ENCODE peak calls at places on chromosomes 5 and 9, in five cellular contexts. M is gastrocnemius medialis; R is DND-41; S is H1; T is CD8-positive, alpha-beta T cell. Y is an unnamed sample.

GRCh38 chr9:135010921-135011320 is 76.5 kb upstream of the OLFM1 start:
- DNase-seq in M (no peak), R (no peak), S (no peak), T (no peak), Y (no peak)

GRCh38 chr9:20236676-20237075 is 385.6 kb downstream of the MLLT3 start:
- DNase-seq in M (no peak), R (no peak), S (no peak), T (no peak), Y (no peak)

GRCh38 chr9:133306242-133307194 is 29.5 kb downstream of the SURF6 start:
- DNase-seq in M (no peak), R (no peak), S (no peak), T (no peak), Y (no peak)

GRCh38 chr5:10501554-10502075 is 59.9 kb downstream of the ROPN1L start:
- DNase-seq in M (no peak), R (no peak), S (no peak), T (no peak), Y (no peak)

GRCh38 chr5:151780348-151780747 is 8.6 kb downstream of the G3BP1 start:
- DNase-seq in M (no peak), R (no peak), S (no peak), T (no peak), Y (no peak)

GRCh38 chr5:13985736-13986418 is 41.4 kb upstream of the DNAH5 start:
- DNase-seq in M (no peak), R (no peak), S (no peak), T (no peak), Y (no peak)

GRCh38 chr5:103896593-103896992 is 334.0 kb upstream of the NUDT12 start:
- DNase-seq in M (no peak), R (no peak), S (no peak), T (no peak), Y (no peak)

GRCh38 chr5:124702442-124703024 is 43.9 kb downstream of the ZNF608 start:
- DNase-seq in M (no peak), R (no peak), S (no peak), T (no peak), Y (no peak)

GRCh38 chr9:69604568-69605219 is 67.5 kb downstream of the APBA1 start:
- DNase-seq in M (no peak), R (no peak), S (no peak), T (no peak), Y (no peak)

GRCh38 chr5:180100621-180101450 is 29.3 kb upstream of the RNF130 start:
- DNase-seq in M (no peak), R (no peak), S (no peak), T (no peak), Y (no peak)

GRCh38 chr9:108880917-108881316 is 18.9 kb downstream of the ACTL7A start:
- DNase-seq in M (no peak), R (no peak), S (no peak), T (no peak), Y (no peak)
- TF ChIP-seq CTCF in M (no peak), R (no peak), S (no peak), T (no peak), Y (no peak)

DNA sequence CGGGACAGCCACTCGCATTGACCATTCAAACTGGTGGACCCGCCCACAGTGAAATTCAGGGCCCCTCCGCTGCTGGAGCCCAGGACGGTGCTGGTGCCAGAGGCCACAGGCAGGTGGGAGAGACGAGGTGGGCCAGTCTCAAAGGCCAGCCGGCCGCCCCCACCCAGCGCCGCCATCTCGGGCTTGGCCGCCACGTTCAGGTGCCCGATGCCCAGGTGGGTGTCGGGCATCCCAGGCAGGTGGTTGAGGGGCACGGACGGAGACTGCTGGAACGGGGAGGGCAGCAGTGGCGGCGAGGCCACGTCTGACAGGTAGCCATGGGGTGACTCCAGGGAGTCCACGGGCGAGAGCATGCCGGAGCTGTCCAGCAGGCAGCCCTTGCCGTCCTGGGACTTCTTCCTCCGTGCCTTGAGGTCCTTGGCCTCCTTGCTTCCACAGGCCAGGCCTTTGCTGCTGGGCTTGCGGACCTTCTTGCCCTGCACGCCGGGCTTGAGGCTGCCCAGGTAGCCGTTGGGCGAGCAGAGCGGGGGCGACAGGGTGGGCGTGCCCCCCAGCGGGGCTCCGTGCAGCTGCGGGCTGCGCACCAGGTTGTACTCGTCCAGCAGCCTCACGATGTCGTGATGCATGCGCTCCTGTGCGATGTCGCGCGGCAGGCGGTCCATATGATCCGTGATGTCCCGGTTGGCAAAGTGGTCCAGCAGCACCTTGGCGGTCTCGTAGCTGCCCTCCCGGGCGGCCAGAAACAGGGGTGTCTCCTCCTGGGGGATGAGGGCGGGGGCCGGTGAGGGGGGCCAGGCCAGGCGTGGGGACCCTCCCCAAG is 14.2 kb upstream of the SEC16A start:
- DNase-seq in M (no peak), R (no peak), S (no peak), T (no peak), Y (no peak)
- H3K27ac ChIP-seq in M (no peak overlapping the region), R (no peak overlapping the region), S (no peak overlapping the region), T (no peak overlapping the region), Y (no peak overlapping the region)

DNA sequence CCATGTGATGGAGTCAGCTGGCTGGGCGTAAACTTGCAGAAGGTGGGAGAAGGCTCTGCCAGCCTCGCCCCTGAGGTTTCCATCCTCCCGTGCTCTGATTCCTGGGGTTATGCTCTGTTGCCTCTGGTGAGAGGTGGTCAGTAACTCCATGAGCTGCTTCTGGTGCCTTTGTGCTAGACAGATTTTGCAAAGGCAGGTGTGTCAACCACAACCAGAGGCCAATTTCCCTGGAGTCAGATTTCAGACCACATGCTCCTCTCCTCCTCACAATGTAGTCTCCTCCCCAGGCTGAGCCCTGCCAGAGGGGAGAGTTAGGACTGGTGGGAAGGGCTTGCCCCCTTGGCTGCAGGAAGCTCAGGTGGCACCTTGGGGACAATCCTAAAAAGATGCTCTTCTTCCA is 38.8 kb upstream of the TENT4A start:
- DNase-seq in M (no peak), R (no peak), S (no peak), T (no peak), Y (no peak)
- TF ChIP-seq CTCF in M (no peak), R (no peak), S (no peak), T (no peak), Y (no peak)

DNA sequence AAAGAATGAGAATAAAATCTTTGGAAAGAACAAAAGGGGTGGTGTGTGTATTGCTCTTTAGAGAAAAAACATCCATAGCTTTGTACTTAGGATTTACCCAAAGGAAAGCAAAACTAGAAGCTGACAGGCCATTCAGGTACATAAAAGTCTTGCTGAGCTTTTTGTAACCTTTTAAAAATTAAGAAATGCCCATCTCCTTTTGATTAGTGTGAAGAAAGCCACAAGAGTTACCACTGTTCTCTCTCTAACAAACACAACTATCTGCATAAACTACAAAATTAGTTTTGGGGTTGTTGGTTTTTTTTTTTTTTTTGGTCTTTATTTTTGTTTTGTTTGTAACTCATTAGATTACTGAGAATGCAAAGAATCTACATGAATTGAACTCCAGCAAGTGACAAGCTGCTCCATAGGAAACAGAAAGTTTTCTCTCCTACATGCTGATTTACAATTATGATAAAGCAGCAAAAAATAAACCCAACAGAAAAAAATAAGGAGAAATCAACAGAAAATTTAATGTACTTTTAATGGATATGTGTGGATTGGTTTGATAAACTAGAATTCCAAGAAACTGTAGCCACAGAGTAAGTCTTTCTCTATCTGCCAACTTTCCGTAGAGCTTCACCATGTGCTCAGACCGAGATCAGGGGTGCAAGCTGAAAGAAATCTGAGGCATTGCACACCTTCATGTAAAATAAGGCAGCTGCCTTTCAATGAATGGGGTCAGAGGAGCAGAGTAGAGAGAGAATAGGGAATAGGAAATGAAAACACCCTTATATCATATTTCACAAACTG is 12.3 kb downstream of the BAAT start:
- DNase-seq in M (no peak), R (no peak), S (no peak), T (no peak), Y (no peak)
- H3K27ac ChIP-seq in M (no peak overlapping the region), R (no peak overlapping the region), S (no peak overlapping the region), T (no peak overlapping the region), Y (no peak overlapping the region)

DNA sequence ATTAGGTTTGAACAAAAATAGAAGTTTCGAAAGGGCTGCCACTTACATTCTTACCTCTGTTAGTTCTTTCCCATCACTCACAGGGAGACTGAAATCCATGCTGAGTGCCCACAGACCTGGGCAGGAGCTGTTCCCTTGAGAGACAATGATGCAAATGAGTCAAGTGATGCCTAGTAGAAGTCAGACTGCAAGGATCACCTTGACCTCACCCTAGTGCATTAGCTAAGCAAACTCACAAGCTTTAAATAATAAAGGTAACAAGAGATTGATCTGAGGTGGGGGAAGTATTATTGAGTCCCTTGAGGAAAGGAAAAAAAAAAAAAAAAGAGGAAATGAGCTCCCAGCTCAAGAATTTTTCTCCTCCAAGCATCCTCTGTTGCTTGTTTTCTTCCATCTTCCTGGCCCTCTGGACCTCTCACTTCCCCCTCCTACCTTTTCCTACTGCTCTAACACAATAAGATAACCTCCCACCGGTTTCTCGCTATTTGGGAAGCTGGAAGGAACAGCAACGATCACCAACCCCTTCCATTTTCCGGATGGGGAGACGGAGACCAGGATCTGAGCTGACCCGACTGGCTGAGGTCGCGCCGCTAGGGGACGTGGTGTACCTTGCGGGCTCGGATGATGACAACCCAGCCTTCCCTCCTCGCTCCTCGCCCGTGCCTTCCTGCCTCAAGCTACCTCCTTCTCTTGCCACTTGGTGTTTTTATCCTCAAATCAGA is 2.0 kb downstream of the LPAR1 start:
- DNase-seq in M (peak; percentile 52), R (no peak), S (no peak), T (no peak), Y (no peak)
- TF ChIP-seq CTCF in M (peak; percentile 19), R (no peak), S (peak; percentile 97), T (no peak), Y (no peak)

DNA sequence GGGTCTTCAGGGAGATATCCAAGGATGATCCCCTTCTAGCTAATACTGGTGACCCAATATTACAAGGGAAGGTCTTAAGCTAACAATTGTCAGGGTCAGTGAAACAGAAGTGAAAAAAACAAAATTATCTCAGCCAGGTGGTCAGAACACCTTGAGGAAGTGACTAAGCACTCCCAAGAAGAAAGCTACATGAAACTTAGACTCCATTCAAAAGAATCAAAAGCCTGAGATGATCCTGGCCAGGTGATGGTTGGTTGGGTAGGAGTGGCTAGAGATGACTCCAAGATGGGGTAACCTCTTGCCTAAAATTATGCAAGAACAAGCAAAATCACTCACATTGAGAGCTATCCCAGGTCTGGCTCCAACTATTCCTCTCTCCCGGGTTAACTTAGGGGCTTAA is 5.4 kb downstream of the VCP start:
- DNase-seq in M (no peak), R (no peak), S (no peak), T (no peak), Y (no peak)
- H3K27ac ChIP-seq in M (no peak overlapping the region), R (no peak overlapping the region), S (no peak overlapping the region), T (no peak overlapping the region), Y (no peak overlapping the region)

GRCh38 chr9:79233542-79233941 is 338.2 kb upstream of the TLE4 start:
- DNase-seq in M (no peak), R (no peak), S (peak; percentile 34), T (no peak), Y (no peak)
- TF ChIP-seq CTCF in M (peak; percentile 13), R (peak; percentile 39), S (peak; percentile 51), T (no peak), Y (no peak)